ENCODE peak calls at places on chromosomes 13 and 19, in six cellular contexts. U is sigmoid colon; P is AG10803; F is brain microvascular endothelial cell; L is CD8-positive, alpha-beta T cell; I is D341Med. J is an unnamed sample.

GRCh38 chr13:99436013-99436412 is 65.3 kb upstream of the TM9SF2 start:
- DNase-seq in U (no peak), P (no peak), F (no peak), L (no peak), I (no peak), J (no peak)

GRCh38 chr13:40109324-40109958 is 454.0 kb downstream of the COG6 start:
- DNase-seq in U (no peak), P (peak), F (peak), L (no peak), I (no peak), J (peak)

GRCh38 chr19:12834976-12835757 is 788 bp upstream of the RTBDN start:
- DNase-seq in U (no peak), P (no peak), F (no peak), L (no peak), I (peak), J (no peak)

GRCh38 chr13:107289540-107289939 is 721.6 kb upstream of the ARGLU1 start:
- DNase-seq in U (no peak), P (peak), F (no peak), L (no peak), I (no peak), J (peak)

GRCh38 chr19:13902993-13903555 is 2.8 kb downstream of the BRME1 start:
- DNase-seq in U (no peak), P (no peak), F (no peak), L (no peak), I (no peak), J (no peak)

GRCh38 chr13:33139186-33139585 is 123.0 kb downstream of the KL start:
- DNase-seq in U (peak), P (no peak), F (no peak), L (no peak), I (no peak), J (no peak)

GRCh38 chr13:46058268-46058667 is 5.7 kb upstream of the ZC3H13 start:
- DNase-seq in U (no peak), P (no peak), F (no peak), L (no peak), I (no peak), J (no peak)

GRCh38 chr13:38239874-38240273 is 109.8 kb upstream of the UFM1 start:
- DNase-seq in U (no peak), P (no peak), F (no peak), L (no peak), I (no peak), J (no peak)

GRCh38 chr13:21310220-21310619 is 133.8 kb downstream of the MRPL57 start:
- DNase-seq in U (no peak), P (no peak), F (no peak), L (no peak), I (no peak), J (no peak)

GRCh38 chr13:96792736-96793444 is 201.4 kb downstream of the OXGR1 start:
- DNase-seq in U (no peak), P (no peak), F (no peak), L (no peak), I (no peak), J (no peak)

GRCh38 chr13:106029901-106030300 is 505.6 kb downstream of the EFNB2 start:
- DNase-seq in U (no peak), P (no peak), F (no peak), L (no peak), I (no peak), J (no peak)

GRCh38 chr13:44236370-44236769 is 137.3 kb upstream of the SERP2 start:
- DNase-seq in U (no peak), P (no peak), F (peak), L (no peak), I (no peak), J (no peak)

GRCh38 chr13:64069892-64070291 is 2654.2 kb upstream of the PCDH20 start:
- DNase-seq in U (no peak), P (no peak), F (no peak), L (no peak), I (no peak), J (no peak)

GRCh38 chr13:75759531-75759930 is 123.4 kb downstream of the LMO7 start:
- DNase-seq in U (no peak), P (no peak), F (no peak), L (no peak), I (no peak), J (no peak)

GRCh38 chr19:47075179-47075811 is 26.9 kb upstream of the TMEM160 start:
- DNase-seq in U (no peak), P (peak), F (no peak), L (no peak), I (no peak), J (no peak)

GRCh38 chr19:4776436-4777205 is 14.9 kb upstream of the FEM1A start:
- DNase-seq in U (no peak), P (no peak), F (no peak), L (no peak), I (no peak), J (no peak)

GRCh38 chr13:107799001-107799400 is 416.3 kb downstream of the LIG4 start:
- DNase-seq in U (no peak), P (peak), F (no peak), L (no peak), I (no peak), J (no peak)

J was measured in hepatic stellate cell.